ENCODE peak calls at places on chromosomes 12 and 14, in nine cellular contexts. M is GM06990, W is neural crest cell, K is cardiac muscle cell, D is AG09319, B is mesothelial cell of epicardium, O is GM12864, I is tibial nerve, N is left ventricle myocardium inferior. F is an unnamed sample.
A peak's percentile ranks its signal among the peaks of the same experiment; 100 is the strongest.

GRCh38 chr12:30694971-30695326 is 720 bp downstream of the IPO8 start:
- DNase-seq in M (no peak), W (peak; percentile 18), K (peak; percentile 67), D (no peak), B (peak; percentile 51), O (no peak), I (peak; percentile 23), N (no peak), F (no peak)

GRCh38 chr12:517538-517937 is 57.8 kb downstream of the B4GALNT3 start:
- DNase-seq in M (no peak), W (no peak), K (no peak), D (no peak), B (no peak), O (no peak), I (no peak), N (no peak), F (no peak)

GRCh38 chr12:60072911-60073310 is 477.1 kb downstream of the SLC16A7 start:
- DNase-seq in M (no peak), W (no peak), K (no peak), D (no peak), B (no peak), O (no peak), I (no peak), N (no peak), F (no peak)

GRCh38 chr12:31117203-31118011 is 43.7 kb downstream of the DDX11 start:
- DNase-seq in M (peak; percentile 55), W (peak; percentile 67), K (peak; percentile 74), D (no peak), B (peak; percentile 82), O (no peak), I (peak; percentile 25), N (no peak), F (no peak)

GRCh38 chr12:80937391-80938238 is at the start of gene LIN7A:
- DNase-seq in M (peak; percentile 53), W (peak; percentile 41), K (peak; percentile 76), D (no peak), B (peak; percentile 63), O (no peak), I (peak; percentile 19), N (peak; percentile 67), F (peak; percentile 44)

GRCh38 chr14:102182190-102182589 is 42.5 kb downstream of the WDR20 start:
- DNase-seq in M (no peak), W (no peak), K (no peak), D (no peak), B (no peak), O (no peak), I (no peak), N (no peak), F (no peak)

GRCh38 chr14:51650721-51651387 is 856 bp upstream of the FRMD6 start:
- DNase-seq in M (peak; percentile 12), W (no peak), K (peak; percentile 24), D (no peak), B (no peak), O (no peak), I (peak; percentile 24), N (peak; percentile 28), F (no peak)

GRCh38 chr12:51388066-51388799 is 3.0 kb downstream of the GALNT6 start:
- DNase-seq in M (no peak), W (no peak), K (no peak), D (peak; percentile 73), B (no peak), O (no peak), I (no peak), N (no peak), F (peak; percentile 60)

GRCh38 chr14:100775831-100776591 is 49.3 kb downstream of the DLK1 start:
- DNase-seq in M (no peak), W (no peak), K (peak; percentile 28), D (no peak), B (no peak), O (no peak), I (no peak), N (no peak), F (no peak)

GRCh38 chr14:61203059-61203753 is 77.9 kb downstream of the TMEM30B start:
- DNase-seq in M (no peak), W (no peak), K (no peak), D (no peak), B (no peak), O (no peak), I (no peak), N (no peak), F (no peak)

GRCh38 chr14:39050389-39050788 is 52.6 kb downstream of the SEC23A start:
- DNase-seq in M (no peak), W (no peak), K (no peak), D (peak; percentile 44), B (no peak), O (no peak), I (no peak), N (no peak), F (no peak)

GRCh38 chr12:40752011-40752410 is 59.8 kb downstream of the CNTN1 start:
- DNase-seq in M (no peak), W (no peak), K (no peak), D (no peak), B (no peak), O (no peak), I (no peak), N (no peak), F (no peak)

GRCh38 chr14:74299061-74299545 is 3.6 kb downstream of the ABCD4 start:
- DNase-seq in M (no peak), W (no peak), K (no peak), D (no peak), B (no peak), O (no peak), I (no peak), N (no peak), F (no peak)

GRCh38 chr12:57164966-57165365 is 17.5 kb upstream of the LRP1-AS start:
- DNase-seq in M (no peak), W (no peak), K (no peak), D (no peak), B (no peak), O (no peak), I (no peak), N (no peak), F (no peak)

GRCh38 chr12:102484017-102484731 is 3.8 kb upstream of the IGF1 start:
- DNase-seq in M (peak; percentile 67), W (peak; percentile 54), K (peak; percentile 60), D (peak; percentile 65), B (peak; percentile 62), O (peak; percentile 87), I (peak; percentile 63), N (peak; percentile 38), F (peak; percentile 46)

GRCh38 chr12:113214938-113215400 is 6.3 kb upstream of the TPCN1 start:
- DNase-seq in M (peak; percentile 76), W (no peak), K (no peak), D (peak; percentile 93), B (no peak), O (peak; percentile 54), I (peak; percentile 86), N (peak; percentile 67), F (peak; percentile 87)
- TF ChIP-seq CTCF in M (no peak), W (no peak), K (no peak), D (no peak), B (no peak), O (no peak), I (peak; percentile 43), N (peak; percentile 18), F (peak; percentile 45)

GRCh38 chr12:111788178-111788654 is 21.5 kb downstream of the ALDH2 start:
- DNase-seq in M (no peak), W (no peak), K (no peak), D (peak; percentile 59), B (no peak), O (no peak), I (no peak), N (peak; percentile 28), F (no peak)
- TF ChIP-seq CTCF in M (peak; percentile 71), W (peak; percentile 36), K (peak; percentile 50), D (peak; percentile 54), B (no peak), O (peak; percentile 72), I (no peak), N (peak; percentile 66), F (peak; percentile 51)

GRCh38 chr12:121883315-121883660 is 5.3 kb upstream of the PSMD9 start:
- DNase-seq in M (no peak), W (no peak), K (peak; percentile 37), D (no peak), B (no peak), O (no peak), I (no peak), N (no peak), F (no peak)

GRCh38 chr12:121888478-121889266 is at the start of gene PSMD9:
- DNase-seq in M (peak; percentile 98), W (peak; percentile 99), K (peak; percentile 98), D (peak; percentile 96), B (peak; percentile 95), O (peak; percentile 93), I (peak; percentile 97), N (peak; percentile 98), F (peak; percentile 97)

GRCh38 chr12:121892673-121893561 is 4.3 kb downstream of the PSMD9 start:
- DNase-seq in M (no peak), W (no peak), K (no peak), D (no peak), B (no peak), O (no peak), I (no peak), N (no peak), F (no peak)

GRCh38 chr12:121889267-121889624 is 656 bp downstream of the PSMD9 start:
- DNase-seq in M (no peak), W (no peak), K (no peak), D (no peak), B (no peak), O (no peak), I (no peak), N (no peak), F (no peak)

DNA sequence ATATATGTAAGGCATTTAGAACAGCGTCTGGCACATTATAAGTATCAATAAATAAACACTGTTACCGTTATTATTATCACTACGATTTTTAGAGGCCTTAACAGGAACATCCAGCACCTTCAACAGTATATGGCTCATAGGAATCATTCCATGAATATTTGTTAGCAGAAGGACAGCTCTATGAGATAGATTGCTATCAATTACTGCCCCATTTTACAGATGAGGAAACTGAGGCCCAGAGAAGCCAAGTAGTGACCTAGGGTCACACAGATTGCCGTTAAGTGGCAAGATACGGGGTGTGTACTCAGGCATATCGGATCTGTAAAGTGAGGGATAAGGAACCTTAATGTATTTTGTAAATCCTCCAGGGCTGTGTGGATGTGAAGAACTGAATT is 510 bp upstream of the PSMD9 start:
- DNase-seq in M (no peak), W (no peak), K (no peak), D (no peak), B (no peak), O (no peak), I (no peak), N (no peak), F (no peak)
- TF ChIP-seq CTCF in M (no peak), W (peak; percentile 48), K (no peak), D (no peak), B (no peak), O (no peak), I (no peak), N (no peak), F (no peak)

GRCh38 chr12:6376079-6376941 is 947 bp upstream of the SCNN1A start:
- DNase-seq in M (no peak), W (no peak), K (peak; percentile 53), D (no peak), B (no peak), O (no peak), I (no peak), N (no peak), F (no peak)
- TF ChIP-seq CTCF in M (no peak), W (peak; percentile 64), K (peak; percentile 63), D (peak; percentile 65), B (no peak), O (no peak), I (peak; percentile 52), N (peak; percentile 43), F (peak; percentile 44)

F was measured in CD14-positive monocyte.